ENCODE peak calls at places on chromosome 6, in five cellular contexts. I is foreskin fibroblast; K is CD8-positive, alpha-beta memory T cell; R is esophagus squamous epithelium; M is IMR-90. X is an unnamed sample.
A peak's percentile ranks its signal among the peaks of the same experiment; 100 is the strongest.

GRCh38 chr6:71168233-71168765 is 120.3 kb upstream of the OGFRL1 start:
- DNase-seq in I (no peak), K (no peak), R (no peak), M (no peak), X (no peak)

GRCh38 chr6:163355471-163355991 is 59.0 kb upstream of the QKI start:
- DNase-seq in I (peak; percentile 72), K (no peak), R (no peak), M (peak; percentile 67), X (peak; percentile 81)

GRCh38 chr6:35473075-35473848 is 5.1 kb downstream of the RPL10A start:
- DNase-seq in I (peak; percentile 47), K (no peak), R (no peak), M (no peak), X (no peak)

GRCh38 chr6:1381397-1382330 is 7.7 kb upstream of the FOXF2 start:
- DNase-seq in I (peak; percentile 83), K (no peak), R (no peak), M (no peak), X (no peak)

GRCh38 chr6:122717350-122717749 is 62.2 kb upstream of the FABP7 start:
- DNase-seq in I (peak; percentile 46), K (no peak), R (no peak), M (peak; percentile 77), X (peak; percentile 78)

GRCh38 chr6:32982084-32982701 is 13.8 kb downstream of the BRD2 start:
- DNase-seq in I (peak; percentile 60), K (no peak), R (no peak), M (no peak), X (no peak)

GRCh38 chr6:39886871-39887270 is 47.4 kb downstream of the MOCS1 start:
- DNase-seq in I (no peak), K (no peak), R (no peak), M (no peak), X (no peak)

GRCh38 chr6:159008656-159009288 is 8.8 kb upstream of the RSPH3 start:
- DNase-seq in I (peak; percentile 41), K (peak; percentile 48), R (no peak), M (peak; percentile 28), X (no peak)

GRCh38 chr6:27582928-27583725 is 110.2 kb upstream of the ZNF184 start:
- DNase-seq in I (peak; percentile 79), K (no peak), R (no peak), M (peak; percentile 71), X (peak; percentile 73)

GRCh38 chr6:118668761-118669411 is 17.5 kb upstream of the CEP85L start:
- DNase-seq in I (peak; percentile 82), K (no peak), R (no peak), M (peak; percentile 85), X (peak; percentile 59)

GRCh38 chr6:158622545-158623190 is 21.9 kb downstream of the DYNLT1 start:
- DNase-seq in I (no peak), K (no peak), R (no peak), M (no peak), X (no peak)

GRCh38 chr6:134176283-134176975 is 124.0 kb upstream of the SLC2A12 start:
- DNase-seq in I (peak; percentile 55), K (no peak), R (no peak), M (peak; percentile 37), X (peak; percentile 65)

GRCh38 chr6:32815996-32816395 is 806 bp downstream of the HLA-DOB start:
- DNase-seq in I (no peak), K (no peak), R (no peak), M (no peak), X (no peak)

GRCh38 chr6:39891353-39891752 is 42.9 kb downstream of the MOCS1 start:
- DNase-seq in I (no peak), K (no peak), R (no peak), M (no peak), X (no peak)

GRCh38 chr6:656460-657252 is at the start of gene HUS1B:
- DNase-seq in I (no peak), K (no peak), R (no peak), M (no peak), X (no peak)

GRCh38 chr6:139856562-139856961 is 482.1 kb upstream of the CITED2 start:
- DNase-seq in I (no peak), K (no peak), R (no peak), M (no peak), X (no peak)

GRCh38 chr6:109342564-109342963 is 39.7 kb downstream of the CD164 start:
- DNase-seq in I (no peak), K (no peak), R (no peak), M (no peak), X (no peak)

GRCh38 chr6:101803146-101803545 is 409.6 kb downstream of the GRIK2 start:
- DNase-seq in I (peak; percentile 5), K (no peak), R (no peak), M (peak; percentile 52), X (peak; percentile 19)

GRCh38 chr6:3738381-3739131 is 13.0 kb downstream of the PXDC1 start:
- DNase-seq in I (no peak), K (no peak), R (no peak), M (no peak), X (no peak)

DNA sequence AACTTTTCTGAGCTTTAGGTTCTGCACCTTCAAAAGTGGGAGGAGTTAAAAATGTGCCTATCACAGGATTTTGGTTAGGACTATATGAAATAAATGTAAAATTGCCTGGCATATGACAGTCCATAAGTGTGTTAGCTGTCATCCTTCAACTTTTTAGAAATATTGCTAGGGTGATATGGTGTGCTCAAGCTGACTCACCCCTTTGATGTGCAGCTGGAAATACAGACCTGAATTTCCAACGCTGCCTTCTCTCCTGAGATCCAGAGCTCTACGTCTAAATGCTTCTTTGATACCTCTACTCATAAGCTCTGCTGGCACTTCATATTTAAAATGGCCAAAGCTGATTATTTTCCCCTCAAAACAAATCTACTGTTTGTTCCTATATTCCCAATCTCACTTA is 2.7 kb downstream of the SLC35B3 start:
- DNase-seq in I (peak; percentile 41), K (no peak), R (no peak), M (peak; percentile 6), X (no peak)
- H3K4me3 ChIP-seq in I (peak overlapping the region; percentile 83), K (no peak overlapping the region), R (no peak overlapping the region), M (no peak overlapping the region), X (no peak overlapping the region)

GRCh38 chr6:150752409-150752808 is 113.1 kb upstream of the MTHFD1L start:
- DNase-seq in I (no peak), K (no peak), R (no peak), M (no peak), X (no peak)

GRCh38 chr6:150756170-150756569 is 109.3 kb upstream of the MTHFD1L start:
- DNase-seq in I (no peak), K (no peak), R (no peak), M (no peak), X (no peak)

GRCh38 chr6:150755042-150755441 is 110.5 kb upstream of the MTHFD1L start:
- DNase-seq in I (no peak), K (no peak), R (no peak), M (no peak), X (no peak)

GRCh38 chr6:150753404-150754184 is 111.9 kb upstream of the MTHFD1L start:
- DNase-seq in I (no peak), K (no peak), R (no peak), M (no peak), X (no peak)

DNA sequence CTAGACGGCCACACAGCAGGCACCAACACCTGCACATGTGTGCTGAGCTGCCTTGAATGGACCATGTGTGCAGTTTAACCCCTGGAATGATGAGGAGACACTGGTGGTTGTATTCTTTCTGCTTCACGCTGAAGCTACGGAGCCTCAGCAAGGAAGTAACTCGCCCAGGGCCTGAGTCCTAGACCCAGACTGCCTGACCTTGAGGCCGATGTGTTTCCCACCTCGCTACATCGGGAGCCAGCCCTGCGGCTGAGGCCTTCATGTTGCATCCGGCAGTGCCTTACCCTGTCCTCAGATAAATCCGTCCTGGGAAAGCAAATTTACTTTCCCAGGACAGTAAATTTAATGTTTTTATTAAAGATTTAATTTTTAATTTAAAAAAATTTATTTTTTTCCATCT is 110.0 kb upstream of the MTHFD1L start:
- DNase-seq in I (no peak), K (no peak), R (no peak), M (no peak), X (no peak)
- H3K4me3 ChIP-seq in I (no peak overlapping the region), K (no peak overlapping the region), R (no peak overlapping the region), M (no peak overlapping the region), X (no peak overlapping the region)

GRCh38 chr6:84763397-84764331 is 734 bp downstream of the TBX18 start:
- DNase-seq in I (peak; percentile 96), K (no peak), R (no peak), M (peak; percentile 14), X (peak; percentile 85)

GRCh38 chr6:84766118-84766683 is 1.8 kb upstream of the TBX18 start:
- DNase-seq in I (no peak), K (no peak), R (no peak), M (no peak), X (peak; percentile 9)

GRCh38 chr6:84764332-84765049 is at the start of gene TBX18:
- DNase-seq in I (peak; percentile 100), K (no peak), R (peak; percentile 17), M (peak; percentile 88), X (peak; percentile 99)

GRCh38 chr6:84762941-84763396 is 1.4 kb downstream of the TBX18 start:
- DNase-seq in I (no peak), K (no peak), R (no peak), M (no peak), X (no peak)

DNA sequence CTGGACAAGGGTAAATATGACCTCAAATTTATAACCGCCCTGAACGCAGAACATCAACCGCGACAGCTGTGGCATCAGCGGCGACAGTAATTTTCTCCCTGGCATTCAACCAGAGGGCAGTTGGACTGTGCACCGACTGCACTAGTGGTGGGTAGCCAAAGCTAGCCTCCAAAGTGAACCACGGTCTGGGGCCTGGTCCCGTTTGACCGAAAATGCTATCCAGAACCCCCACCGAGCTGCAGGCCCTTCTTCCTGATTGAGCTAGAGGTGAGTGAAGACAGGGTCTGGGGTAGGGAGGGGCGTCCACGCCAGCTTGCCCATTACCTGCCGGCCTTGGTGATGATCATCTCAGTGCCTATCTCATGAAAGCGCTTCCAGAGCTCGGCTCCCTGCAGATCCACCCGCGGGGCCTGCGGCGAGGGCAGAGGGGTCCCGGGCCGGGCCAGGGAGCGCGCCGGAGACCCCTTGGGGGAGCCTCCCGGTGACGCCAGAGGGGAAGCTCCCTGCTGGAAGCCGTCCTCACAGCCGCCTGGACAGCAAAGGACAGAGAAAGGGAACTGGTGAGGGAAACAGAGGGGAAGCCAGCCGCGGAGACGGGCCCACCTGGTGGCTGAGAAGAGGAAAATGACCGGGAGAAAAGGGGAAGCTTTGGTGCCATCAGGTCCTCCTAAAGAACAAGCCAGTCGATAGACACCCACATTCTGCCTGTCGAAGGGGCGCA is 2.0 kb downstream of the TBX18 start:
- DNase-seq in I (peak; percentile 76), K (no peak), R (no peak), M (no peak), X (peak; percentile 66)
- H3K4me3 ChIP-seq in I (peak overlapping the region; percentile 59), K (no peak overlapping the region), R (peak overlapping the region; percentile 56), M (no peak overlapping the region), X (peak overlapping the region; percentile 70)

GRCh38 chr6:131954099-131954774 is 3.1 kb upstream of the CCN2 start:
- DNase-seq in I (no peak), K (no peak), R (no peak), M (peak; percentile 54), X (no peak)
- H3K4me3 ChIP-seq in I (no peak overlapping the region), K (no peak overlapping the region), R (peak overlapping the region; percentile 9), M (no peak overlapping the region), X (no peak overlapping the region)

GRCh38 chr6:56532766-56533551 is 109.7 kb downstream of the DST start:
- DNase-seq in I (no peak), K (no peak), R (no peak), M (no peak), X (no peak)

GRCh38 chr6:56534680-56535419 is 107.8 kb downstream of the DST start:
- DNase-seq in I (no peak), K (no peak), R (no peak), M (no peak), X (no peak)

GRCh38 chr6:56536536-56536935 is 106.2 kb downstream of the DST start:
- DNase-seq in I (no peak), K (no peak), R (no peak), M (peak; percentile 49), X (no peak)

GRCh38 chr6:56537223-56537770 is 105.4 kb downstream of the DST start:
- DNase-seq in I (no peak), K (no peak), R (no peak), M (no peak), X (no peak)

GRCh38 chr6:56535626-56536025 is 107.1 kb downstream of the DST start:
- DNase-seq in I (no peak), K (no peak), R (no peak), M (no peak), X (no peak)
- H3K4me3 ChIP-seq in I (no peak overlapping the region), K (no peak overlapping the region), R (no peak overlapping the region), M (no peak overlapping the region), X (no peak overlapping the region)